ENCODE peak calls at places on chromosomes 7 and 10, in four cellular contexts. T, X, D and V are unnamed samples.

GRCh38 chr7:151209588-151209987 is 700 bp downstream of the H2BK1 start:
- ATAC-seq in T (no peak), X (no peak), D (no peak), V (no peak)

GRCh38 chr10:130135676-130136213 is 446 bp upstream of the GLRX3 start:
- ATAC-seq in T (peak; percentile 37), X (no peak), D (peak; percentile 24), V (no peak)

GRCh38 chr7:86929293-86930109 is 130.0 kb downstream of the ELAPOR2 start:
- ATAC-seq in T (no peak), X (no peak), D (peak; percentile 50), V (no peak)

GRCh38 chr7:49775065-49775948 is 1.9 kb downstream of the VWC2 start:
- ATAC-seq in T (no peak), X (peak; percentile 52), D (no peak), V (no peak)

GRCh38 chr10:80150172-80150571 is 17.6 kb downstream of the PLAC9 start:
- ATAC-seq in T (no peak), X (no peak), D (no peak), V (no peak)

GRCh38 chr7:39670052-39670451 is 46.7 kb downstream of the RALA start:
- ATAC-seq in T (no peak), X (no peak), D (no peak), V (no peak)

GRCh38 chr7:44750424-44750823 is 1.8 kb downstream of the ZMIZ2 start:
- ATAC-seq in T (no peak), X (no peak), D (no peak), V (no peak)

GRCh38 chr10:77927343-77928256 is 1.0 kb upstream of the DLG5 start:
- ATAC-seq in T (no peak), X (no peak), D (no peak), V (no peak)

GRCh38 chr7:133320887-133321286 is 68.0 kb downstream of the EXOC4 start:
- ATAC-seq in T (no peak), X (no peak), D (no peak), V (no peak)

GRCh38 chr7:107446531-107446930 is 23.3 kb upstream of the GPR22 start:
- ATAC-seq in T (no peak), X (peak; percentile 31), D (peak; percentile 61), V (no peak)

GRCh38 chr7:47852330-47853245 is 95.7 kb downstream of the PKD1L1 start:
- ATAC-seq in T (peak; percentile 82), X (no peak), D (peak; percentile 57), V (no peak)

GRCh38 chr10:57102234-57102633 is 741.2 kb upstream of the ZWINT start:
- ATAC-seq in T (no peak), X (no peak), D (no peak), V (no peak)

GRCh38 chr10:91758303-91759146 is 39.7 kb upstream of the TNKS2 start:
- ATAC-seq in T (peak; percentile 84), X (no peak), D (peak; percentile 70), V (no peak)

GRCh38 chr10:129426670-129427069 is 40.4 kb upstream of the MGMT start:
- ATAC-seq in T (no peak), X (no peak), D (no peak), V (no peak)

GRCh38 chr7:83681200-83681599 is 32.3 kb upstream of the SEMA3E start:
- ATAC-seq in T (no peak), X (no peak), D (no peak), V (no peak)

GRCh38 chr10:36650274-36650673 is 475.1 kb upstream of the ANKRD30A start:
- ATAC-seq in T (no peak), X (no peak), D (no peak), V (no peak)

GRCh38 chr7:123401295-123401694 is 133.1 kb downstream of the IQUB start:
- ATAC-seq in T (no peak), X (no peak), D (no peak), V (no peak)

GRCh38 chr10:20059084-20059835 is 243.0 kb downstream of the PLXDC2 start:
- ATAC-seq in T (no peak), X (no peak), D (no peak), V (peak; percentile 36)

GRCh38 chr10:86594535-86594934 is 59.8 kb upstream of the OPN4 start:
- ATAC-seq in T (peak; percentile 22), X (peak; percentile 35), D (no peak), V (no peak)

GRCh38 chr7:134873253-134873652 is 93.8 kb downstream of the CALD1 start:
- ATAC-seq in T (no peak), X (peak; percentile 13), D (no peak), V (no peak)

GRCh38 chr7:35604595-35604994 is 90.3 kb downstream of the HERPUD2 start:
- ATAC-seq in T (no peak), X (peak; percentile 31), D (no peak), V (no peak)

GRCh38 chr10:86439544-86439943 is 72.9 kb upstream of the GRID1 start:
- ATAC-seq in T (peak; percentile 68), X (peak; percentile 78), D (no peak), V (peak; percentile 67)

GRCh38 chr10:113320980-113321379 is 231.9 kb upstream of the HABP2 start:
- ATAC-seq in T (no peak), X (peak; percentile 73), D (no peak), V (no peak)

GRCh38 chr7:157861031-157861491 is 524.3 kb downstream of the DNAJB6 start:
- ATAC-seq in T (no peak), X (no peak), D (no peak), V (no peak)

GRCh38 chr10:11045995-11046394 is 28.3 kb downstream of the CELF2 start:
- ATAC-seq in T (no peak), X (peak; percentile 13), D (no peak), V (peak; percentile 8)
- H3K4me1 ChIP-seq in T (no peaks in the 10 kb centered on the region), X (peaks cover 8% of the 10 kb centered on the region), D (no peaks in the 10 kb centered on the region), V (peaks cover 25% of the 10 kb centered on the region)

DNA sequence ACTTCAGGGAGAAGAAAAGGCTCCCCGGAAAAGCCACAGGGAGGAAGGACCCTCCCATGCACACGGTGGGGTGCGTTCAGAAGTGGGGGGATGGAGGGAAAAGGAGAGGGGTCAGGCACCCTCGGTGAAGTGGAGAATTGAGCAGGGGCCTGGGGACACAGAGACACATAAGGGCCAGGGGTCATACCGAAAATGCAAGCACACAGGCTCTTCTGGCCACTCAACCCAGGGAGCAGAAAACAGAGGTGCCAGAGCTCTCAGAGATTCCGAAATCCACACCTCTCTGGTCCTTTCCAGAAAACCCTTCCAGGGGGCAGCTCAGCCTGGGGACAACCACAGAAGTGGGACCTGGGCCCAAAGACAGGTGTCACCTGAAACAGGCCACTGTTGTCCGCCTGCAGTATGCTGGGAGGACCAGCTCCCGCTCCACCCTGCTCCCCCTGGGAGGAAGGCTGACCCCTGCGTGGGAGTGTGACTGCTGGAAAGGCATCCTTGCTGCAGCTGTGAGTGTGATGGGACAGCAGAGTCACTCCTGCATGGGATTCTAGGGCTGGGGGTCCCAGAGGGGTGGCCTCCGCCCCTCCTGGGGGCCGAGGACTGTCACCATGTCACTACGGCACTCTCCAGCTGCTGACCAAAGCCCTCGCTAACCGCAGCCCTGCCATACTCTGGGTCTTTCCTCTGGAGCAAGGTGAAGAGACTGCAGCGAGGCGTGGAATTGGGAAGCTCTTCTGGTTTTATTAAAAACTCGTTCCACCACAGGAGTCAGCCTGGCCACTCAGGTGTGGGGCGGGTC is 63.1 kb downstream of the TMEM209 start:
- ATAC-seq in T (no peak), X (no peak), D (peak; percentile 16), V (peak; percentile 16)
- TF ChIP-seq EP300 in T (no peak), X (no peak), D (no peak), V (no peak)

GRCh38 chr10:53361281-53361680 is 588.7 kb upstream of the MBL2 start:
- ATAC-seq in T (no peak), X (no peak), D (no peak), V (no peak)

GRCh38 chr10:53356616-53357349 is 584.2 kb upstream of the MBL2 start:
- ATAC-seq in T (no peak), X (no peak), D (no peak), V (no peak)

GRCh38 chr10:53357587-53357986 is 585.0 kb upstream of the MBL2 start:
- ATAC-seq in T (no peak), X (no peak), D (no peak), V (no peak)

GRCh38 chr10:53361936-53362335 is 589.4 kb upstream of the MBL2 start:
- ATAC-seq in T (no peak), X (no peak), D (no peak), V (no peak)

DNA sequence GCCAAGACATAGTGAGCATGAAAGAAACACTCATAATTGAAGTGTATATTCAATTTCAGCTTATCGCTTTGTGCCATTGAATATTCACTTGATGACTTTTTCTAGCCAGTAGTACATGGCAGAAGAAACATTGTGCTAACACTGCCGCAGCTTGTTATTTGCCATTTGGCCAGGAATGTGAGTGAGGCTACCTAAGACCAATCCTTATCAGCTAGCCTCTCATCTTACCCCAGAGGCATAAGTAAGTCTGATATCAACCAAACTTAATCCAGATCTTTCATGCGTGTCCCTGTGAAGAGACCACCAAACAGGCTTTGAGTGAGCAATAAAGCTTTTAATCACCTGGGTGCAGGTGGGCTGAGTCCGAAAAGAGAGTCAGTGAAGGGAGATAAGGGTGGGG is 586.0 kb upstream of the MBL2 start:
- ATAC-seq in T (no peak), X (no peak), D (no peak), V (no peak)
- TF ChIP-seq CTCF in T (no peak), X (no peak), D (no peak), V (no peak)

GRCh38 chr10:14569274-14570060 is 205.2 kb downstream of the FAM107B start:
- ATAC-seq in T (no peak), X (no peak), D (no peak), V (no peak)

GRCh38 chr10:14565199-14565598 is 209.5 kb downstream of the FAM107B start:
- ATAC-seq in T (no peak), X (peak; percentile 61), D (no peak), V (peak; percentile 28)

GRCh38 chr10:14564268-14564744 is 210.4 kb downstream of the FAM107B start:
- ATAC-seq in T (no peak), X (no peak), D (no peak), V (no peak)

GRCh38 chr10:14567421-14567820 is 207.3 kb downstream of the FAM107B start:
- ATAC-seq in T (no peak), X (peak; percentile 60), D (no peak), V (peak; percentile 57)

DNA sequence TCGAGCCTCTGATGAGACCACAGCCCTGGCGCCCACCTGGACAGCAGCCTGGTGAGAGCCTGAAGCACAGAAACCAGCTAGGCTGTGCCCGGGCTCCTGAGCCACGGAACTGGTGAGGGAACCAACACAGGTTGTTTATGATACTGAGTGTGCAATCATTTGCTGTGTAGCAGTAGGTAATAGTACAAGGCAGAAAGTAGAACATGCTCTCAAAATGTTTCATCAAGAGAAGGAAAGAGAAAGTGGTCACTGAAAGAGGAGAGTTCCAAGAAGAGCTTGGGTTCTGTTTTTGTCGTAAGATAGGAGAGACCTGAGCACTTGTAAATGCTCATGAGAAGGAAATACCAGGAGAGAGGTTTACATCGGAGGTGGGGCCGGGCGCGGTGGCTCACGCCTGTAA is 208.2 kb downstream of the FAM107B start:
- ATAC-seq in T (no peak), X (no peak), D (no peak), V (no peak)
- H3K4me1 ChIP-seq in T (peaks cover 78% of the 10 kb centered on the region), X (peaks cover 30% of the 10 kb centered on the region), D (no peaks in the 10 kb centered on the region), V (no peaks in the 10 kb centered on the region)

GRCh38 chr10:115851689-115852088 is 421.3 kb downstream of the GFRA1 start:
- ATAC-seq in T (no peak), X (no peak), D (no peak), V (no peak)
- TF ChIP-seq EP300 in T (no peak), X (no peak), D (no peak), V (no peak)